ENCODE peak calls at places on chromosomes 3 and 15, in five cellular contexts. One of them, this sample, is unnamed. For H3K36me3, the result is how much of the 10 kb centered on the place peaks cover.

GRCh38 chr15:25690673-25691543 is 172.2 kb downstream of the ATP10A start:
- DNase-seq in ovary: no peak
- DNase-seq in WERI-Rb-1: no peak
- DNase-seq in lower lobe of right lung: no peak
- DNase-seq in MM.1S: no peak
- DNase-seq in this sample: no peak

GRCh38 chr3:66396161-66396760 is 104.6 kb downstream of the LRIG1 start:
- DNase-seq in ovary: no peak
- DNase-seq in WERI-Rb-1: no peak
- DNase-seq in lower lobe of right lung: no peak
- DNase-seq in MM.1S: no peak
- DNase-seq in this sample: no peak

GRCh38 chr3:24387493-24387892 is 107.2 kb downstream of the THRB start:
- DNase-seq in ovary: no peak
- DNase-seq in WERI-Rb-1: no peak
- DNase-seq in lower lobe of right lung: no peak
- DNase-seq in MM.1S: no peak
- DNase-seq in this sample: no peak

GRCh38 chr3:123640311-123641083 is 55.6 kb upstream of the HACD2 start:
- DNase-seq in ovary: no peak
- DNase-seq in WERI-Rb-1: no peak
- DNase-seq in lower lobe of right lung: no peak
- DNase-seq in MM.1S: no peak
- DNase-seq in this sample: no peak

GRCh38 chr3:181455276-181455675 is 256.4 kb upstream of the SOX2 start:
- DNase-seq in ovary: no peak
- DNase-seq in WERI-Rb-1: no peak
- DNase-seq in lower lobe of right lung: no peak
- DNase-seq in MM.1S: no peak
- DNase-seq in this sample: no peak

GRCh38 chr3:192207239-192207638 is 520.1 kb downstream of the FGF12 start:
- DNase-seq in ovary: no peak
- DNase-seq in WERI-Rb-1: no peak
- DNase-seq in lower lobe of right lung: no peak
- DNase-seq in MM.1S: no peak
- DNase-seq in this sample: no peak

GRCh38 chr3:192130534-192131132 is 596.7 kb downstream of the FGF12 start:
- DNase-seq in ovary: no peak
- DNase-seq in WERI-Rb-1: peak
- DNase-seq in lower lobe of right lung: no peak
- DNase-seq in MM.1S: peak
- DNase-seq in this sample: no peak

GRCh38 chr15:64816452-64816851 is 9.0 kb downstream of the PIF1 start:
- DNase-seq in ovary: no peak
- DNase-seq in WERI-Rb-1: no peak
- DNase-seq in lower lobe of right lung: no peak
- DNase-seq in MM.1S: no peak
- DNase-seq in this sample: no peak

GRCh38 chr3:12782172-12782815 is 14.2 kb upstream of the CAND2 start:
- DNase-seq in ovary: no peak
- DNase-seq in WERI-Rb-1: no peak
- DNase-seq in lower lobe of right lung: peak
- DNase-seq in MM.1S: no peak
- DNase-seq in this sample: no peak

GRCh38 chr3:169897284-169897683 is 14.1 kb upstream of the SAMD7 start:
- DNase-seq in ovary: no peak
- DNase-seq in WERI-Rb-1: no peak
- DNase-seq in lower lobe of right lung: no peak
- DNase-seq in MM.1S: no peak
- DNase-seq in this sample: no peak

GRCh38 chr3:24773798-24774197 is 279.1 kb upstream of the THRB start:
- DNase-seq in ovary: no peak
- DNase-seq in WERI-Rb-1: peak
- DNase-seq in lower lobe of right lung: no peak
- DNase-seq in MM.1S: peak
- DNase-seq in this sample: no peak

GRCh38 chr15:48891229-48891765 is 13.4 kb downstream of the EID1 start:
- DNase-seq in ovary: no peak
- DNase-seq in WERI-Rb-1: no peak
- DNase-seq in lower lobe of right lung: no peak
- DNase-seq in MM.1S: no peak
- DNase-seq in this sample: no peak

GRCh38 chr3:1007890-1008289 is 84.9 kb upstream of the CNTN6 start:
- DNase-seq in ovary: no peak
- DNase-seq in WERI-Rb-1: no peak
- DNase-seq in lower lobe of right lung: no peak
- DNase-seq in MM.1S: no peak
- DNase-seq in this sample: no peak

GRCh38 chr15:100902436-100903190 is 16.5 kb upstream of the LRRK1 start:
- DNase-seq in ovary: peak
- DNase-seq in WERI-Rb-1: no peak
- DNase-seq in lower lobe of right lung: peak
- DNase-seq in MM.1S: no peak
- DNase-seq in this sample: no peak

GRCh38 chr3:63851287-63851686 is 12.3 kb downstream of the THOC7 start:
- DNase-seq in ovary: no peak
- DNase-seq in WERI-Rb-1: no peak
- DNase-seq in lower lobe of right lung: no peak
- DNase-seq in MM.1S: no peak
- DNase-seq in this sample: no peak

GRCh38 chr3:25783661-25784512 is 644 bp upstream of the NGLY1 start:
- DNase-seq in ovary: no peak
- DNase-seq in WERI-Rb-1: peak
- DNase-seq in lower lobe of right lung: peak
- DNase-seq in MM.1S: peak
- DNase-seq in this sample: no peak

GRCh38 chr3:124007186-124007585 is 15.3 kb upstream of the ROPN1 start:
- DNase-seq in ovary: no peak
- DNase-seq in WERI-Rb-1: no peak
- DNase-seq in lower lobe of right lung: no peak
- DNase-seq in MM.1S: no peak
- DNase-seq in this sample: no peak

GRCh38 chr3:59426851-59427565 is 377.2 kb upstream of the CFAP20DC start:
- DNase-seq in ovary: no peak
- DNase-seq in WERI-Rb-1: no peak
- DNase-seq in lower lobe of right lung: no peak
- DNase-seq in MM.1S: no peak
- DNase-seq in this sample: no peak

GRCh38 chr3:123440181-123440580 is 8.7 kb downstream of the ADCY5 start:
- DNase-seq in ovary: no peak
- DNase-seq in WERI-Rb-1: no peak
- DNase-seq in lower lobe of right lung: no peak
- DNase-seq in MM.1S: no peak
- DNase-seq in this sample: no peak

GRCh38 chr3:169146866-169147245 is 516.7 kb downstream of the MECOM start:
- DNase-seq in ovary: no peak
- DNase-seq in WERI-Rb-1: no peak
- DNase-seq in lower lobe of right lung: no peak
- DNase-seq in MM.1S: no peak
- DNase-seq in this sample: no peak

GRCh38 chr3:197278933-197279332 is 19.5 kb downstream of the DLG1 start:
- DNase-seq in ovary: no peak
- DNase-seq in WERI-Rb-1: no peak
- DNase-seq in lower lobe of right lung: no peak
- DNase-seq in MM.1S: no peak
- DNase-seq in this sample: no peak

GRCh38 chr3:159137966-159138365 is 336.1 kb downstream of the MFSD1 start:
- DNase-seq in ovary: no peak
- DNase-seq in WERI-Rb-1: no peak
- DNase-seq in lower lobe of right lung: no peak
- DNase-seq in MM.1S: no peak
- DNase-seq in this sample: no peak

GRCh38 chr3:15217841-15218267 is 11.8 kb downstream of the CAPN7 start:
- DNase-seq in ovary: no peak
- DNase-seq in WERI-Rb-1: no peak
- DNase-seq in lower lobe of right lung: no peak
- DNase-seq in MM.1S: no peak
- DNase-seq in this sample: no peak
- H3K36me3 ChIP-seq in ovary: under half
- H3K36me3 ChIP-seq in WERI-Rb-1: half or more
- H3K36me3 ChIP-seq in lower lobe of right lung: half or more
- H3K36me3 ChIP-seq in MM.1S: under half
- H3K36me3 ChIP-seq in this sample: under half

GRCh38 chr3:97949743-97950142 is 22.5 kb downstream of the RIOX2 start:
- DNase-seq in ovary: no peak
- DNase-seq in WERI-Rb-1: peak
- DNase-seq in lower lobe of right lung: no peak
- DNase-seq in MM.1S: no peak
- DNase-seq in this sample: no peak
- H3K36me3 ChIP-seq in ovary: under half
- H3K36me3 ChIP-seq in WERI-Rb-1: half or more
- H3K36me3 ChIP-seq in lower lobe of right lung: half or more
- H3K36me3 ChIP-seq in MM.1S: under half
- H3K36me3 ChIP-seq in this sample: half or more

GRCh38 chr3:139378587-139378986 is 10.9 kb downstream of the COPB2 start:
- DNase-seq in ovary: no peak
- DNase-seq in WERI-Rb-1: no peak
- DNase-seq in lower lobe of right lung: no peak
- DNase-seq in MM.1S: no peak
- DNase-seq in this sample: no peak
- H3K36me3 ChIP-seq in ovary: under half
- H3K36me3 ChIP-seq in WERI-Rb-1: half or more
- H3K36me3 ChIP-seq in lower lobe of right lung: half or more
- H3K36me3 ChIP-seq in MM.1S: under half
- H3K36me3 ChIP-seq in this sample: under half

DNA sequence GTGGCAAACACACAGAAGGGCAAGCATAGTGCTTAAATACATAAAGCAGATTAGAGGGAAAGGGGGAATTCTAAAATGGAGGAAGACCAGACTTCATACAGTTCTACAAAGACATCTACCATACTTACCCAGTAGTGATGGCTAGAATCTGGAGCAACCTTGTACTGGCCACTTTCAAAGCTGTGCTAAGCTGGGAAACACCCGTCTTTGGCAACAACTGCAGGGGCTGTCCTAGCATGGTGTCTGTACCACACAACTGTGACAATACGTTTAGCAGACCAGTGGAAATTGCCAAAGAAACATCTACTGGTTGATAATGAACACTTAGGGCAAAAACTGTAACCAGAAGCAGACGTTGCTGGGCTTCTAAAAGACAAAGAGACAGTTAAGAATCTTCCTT is 97.0 kb downstream of the FBXL22 start:
- DNase-seq in ovary: no peak
- DNase-seq in WERI-Rb-1: no peak
- DNase-seq in lower lobe of right lung: no peak
- DNase-seq in MM.1S: no peak
- DNase-seq in this sample: no peak
- H3K36me3 ChIP-seq in ovary: under half
- H3K36me3 ChIP-seq in WERI-Rb-1: half or more
- H3K36me3 ChIP-seq in lower lobe of right lung: half or more
- H3K36me3 ChIP-seq in MM.1S: under half
- H3K36me3 ChIP-seq in this sample: half or more

DNA sequence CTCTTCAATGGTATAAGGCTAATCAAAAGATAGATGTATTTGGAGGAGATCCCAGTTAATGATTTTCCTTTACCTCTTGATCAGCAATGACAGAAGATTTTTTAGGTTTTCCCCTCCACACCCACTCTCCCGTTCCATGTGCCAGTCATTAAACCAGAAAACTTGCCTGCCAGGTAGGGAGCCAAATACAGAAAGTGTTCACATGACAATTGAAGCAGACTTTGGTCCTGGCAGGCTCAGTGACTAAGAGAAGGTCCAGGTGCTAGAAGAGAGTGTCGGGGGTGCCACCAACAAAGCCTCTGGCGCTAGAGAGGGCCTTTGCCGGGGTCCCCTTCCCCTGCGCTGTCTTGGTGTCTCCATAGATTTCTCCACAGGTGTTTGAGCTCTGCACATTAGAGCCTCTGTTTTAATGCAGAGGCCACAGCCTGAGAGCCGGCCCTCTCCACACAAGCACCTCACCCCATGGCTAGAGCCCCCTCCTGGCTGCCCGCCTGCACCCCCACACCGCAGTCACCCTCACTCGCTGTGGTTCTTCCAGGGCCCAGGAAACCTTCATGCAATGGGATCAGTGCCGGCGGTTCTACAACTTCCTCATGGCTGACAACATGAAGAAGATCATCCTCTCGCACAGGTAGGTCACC is 36.4 kb downstream of the RLBP1 start:
- DNase-seq in ovary: no peak
- DNase-seq in WERI-Rb-1: no peak
- DNase-seq in lower lobe of right lung: no peak
- DNase-seq in MM.1S: no peak
- DNase-seq in this sample: no peak
- H3K36me3 ChIP-seq in ovary: under half
- H3K36me3 ChIP-seq in WERI-Rb-1: under half
- H3K36me3 ChIP-seq in lower lobe of right lung: half or more
- H3K36me3 ChIP-seq in MM.1S: under half
- H3K36me3 ChIP-seq in this sample: under half

This sample was measured in CD8-positive, alpha-beta T cell.